ENCODE peak calls at places on chromosomes 11 and 22, in four cellular contexts. U is HTR-8/SVneo; K is stimulated activated CD4-positive, alpha-beta T cell treated with anti-CD3 and anti-CD28 coated beads, Interleukin-1b, Interleukin-23, amount 100 ng/mL, for 24 hours; B is gastrocnemius medialis. C is an unnamed sample.

GRCh38 chr22:50399751-50400331 is 56.7 kb downstream of the PPP6R2 start:
- DNase-seq in U (peak), K (no peak), B (peak), C (peak)

GRCh38 chr22:24703101-24703500 is 71.4 kb downstream of the PIWIL3 start:
- DNase-seq in U (no peak), K (no peak), B (no peak), C (no peak)

GRCh38 chr11:94694309-94695060 is 73.7 kb upstream of the AMOTL1 start:
- DNase-seq in U (no peak), K (no peak), B (peak), C (no peak)

GRCh38 chr11:123033895-123034294 is 28.0 kb downstream of the HSPA8 start:
- DNase-seq in U (no peak), K (no peak), B (no peak), C (no peak)

GRCh38 chr11:78069465-78069864 is 5.8 kb downstream of the THRSP start:
- DNase-seq in U (no peak), K (no peak), B (no peak), C (no peak)

GRCh38 chr22:44362249-44363040 is 49.7 kb upstream of the SHISAL1 start:
- DNase-seq in U (no peak), K (no peak), B (no peak), C (no peak)

GRCh38 chr11:9150501-9150900 is 59.1 kb upstream of the SCUBE2 start:
- DNase-seq in U (no peak), K (no peak), B (no peak), C (no peak)

GRCh38 chr11:91872216-91872615 is 352.4 kb upstream of the FAT3 start:
- DNase-seq in U (no peak), K (no peak), B (no peak), C (no peak)

GRCh38 chr11:60777572-60777971 is 7.6 kb upstream of the MS4A10 start:
- DNase-seq in U (peak), K (no peak), B (no peak), C (no peak)

GRCh38 chr11:14026961-14027360 is 64.4 kb downstream of the SPON1 start:
- DNase-seq in U (no peak), K (no peak), B (no peak), C (no peak)

GRCh38 chr11:20048707-20049106 is 111.6 kb downstream of the DBX1 start:
- DNase-seq in U (no peak), K (no peak), B (no peak), C (no peak)

GRCh38 chr11:76723548-76723947 is 53.0 kb upstream of the LRRC32 start:
- DNase-seq in U (no peak), K (no peak), B (no peak), C (no peak)

GRCh38 chr11:113991718-113992458 is 17.0 kb downstream of the HTR3A start:
- DNase-seq in U (no peak), K (no peak), B (no peak), C (no peak)

GRCh38 chr11:2579315-2580060 is 120.3 kb downstream of the KCNQ1OT1 start:
- DNase-seq in U (no peak), K (no peak), B (peak), C (no peak)

GRCh38 chr11:70643642-70644041 is 245.3 kb downstream of the CTTN start:
- DNase-seq in U (no peak), K (no peak), B (no peak), C (no peak)

GRCh38 chr11:64355078-64355940 is 3.7 kb upstream of the RPS6KA4 start:
- DNase-seq in U (peak), K (peak), B (peak), C (peak)

GRCh38 chr22:37156686-37157435 is 7.1 kb upstream of the IL2RB start:
- DNase-seq in U (no peak), K (no peak), B (no peak), C (no peak)

GRCh38 chr11:74820763-74821162 is 72.1 kb downstream of the RNF169 start:
- DNase-seq in U (peak), K (no peak), B (no peak), C (no peak)

GRCh38 chr11:65437436-65438227 is 15.0 kb downstream of the NEAT1 start:
- DNase-seq in U (no peak), K (no peak), B (peak), C (no peak)

GRCh38 chr11:130114281-130114680 is 44.6 kb downstream of the APLP2 start:
- DNase-seq in U (no peak), K (no peak), B (no peak), C (no peak)

GRCh38 chr11:1299621-1300020 is 9.8 kb downstream of the TOLLIP start:
- DNase-seq in U (no peak), K (no peak), B (peak), C (peak)

GRCh38 chr11:36454991-36455611 is 55.0 kb downstream of the TRAF6 start:
- DNase-seq in U (no peak), K (no peak), B (no peak), C (peak)

GRCh38 chr11:40130427-40130826 is 1329.0 kb downstream of the LRRC4C start:
- DNase-seq in U (no peak), K (no peak), B (no peak), C (peak)

GRCh38 chr11:46901156-46901555 is 17.2 kb downstream of the LRP4 start:
- DNase-seq in U (no peak), K (no peak), B (no peak), C (no peak)

GRCh38 chr11:94728541-94728940 is 39.6 kb upstream of the AMOTL1 start:
- DNase-seq in U (no peak), K (no peak), B (no peak), C (no peak)

GRCh38 chr22:23149743-23150238 is 4.5 kb downstream of the RAB36 start:
- DNase-seq in U (no peak), K (no peak), B (no peak), C (no peak)

GRCh38 chr22:46881373-46882118 is 119.1 kb downstream of the TBC1D22A start:
- DNase-seq in U (peak), K (no peak), B (peak), C (no peak)

GRCh38 chr11:100978442-100978841 is 151.2 kb downstream of the PGR start:
- DNase-seq in U (no peak), K (no peak), B (no peak), C (no peak)

GRCh38 chr11:110992481-110992880 is 253.0 kb upstream of the POU2AF2 start:
- DNase-seq in U (no peak), K (no peak), B (no peak), C (no peak)

GRCh38 chr11:92552942-92553341 is 328.3 kb downstream of the FAT3 start:
- DNase-seq in U (no peak), K (no peak), B (no peak), C (no peak)

GRCh38 chr11:34181254-34181653 is 75.8 kb downstream of the NAT10 start:
- DNase-seq in U (no peak), K (no peak), B (no peak), C (no peak)

GRCh38 chr11:38307455-38307854 is 1709.4 kb upstream of the RAG2 start:
- DNase-seq in U (no peak), K (no peak), B (no peak), C (no peak)

GRCh38 chr11:105244157-105244820 is 104.7 kb upstream of the CARD18 start:
- DNase-seq in U (peak), K (no peak), B (peak), C (no peak)

GRCh38 chr22:40276877-40277823 is 69.2 kb upstream of the ADSL start:
- DNase-seq in U (no peak), K (no peak), B (peak), C (no peak)

GRCh38 chr11:45337583-45338360 is 51.6 kb upstream of the SYT13 start:
- DNase-seq in U (no peak), K (no peak), B (no peak), C (no peak)

GRCh38 chr11:5507177-5507576 is 2.6 kb downstream of the UBQLN3 start:
- DNase-seq in U (no peak), K (no peak), B (no peak), C (no peak)

GRCh38 chr22:41768420-41768819 is 32.1 kb upstream of the CCDC134 start:
- DNase-seq in U (no peak), K (no peak), B (no peak), C (no peak)

GRCh38 chr22:47420211-47420610 is 657.8 kb downstream of the TBC1D22A start:
- DNase-seq in U (no peak), K (no peak), B (no peak), C (no peak)

C was measured in anterior cingulate cortex.